ENCODE peak calls at places on chromosomes 11 and 22, in six cellular contexts. Z is mammary epithelial cell, N is suprapubic skin, U is BJ, A is HCT116, J is pancreas. M is an unnamed sample. For H3K27me3, the result is how much of the 10 kb centered on the place peaks cover.

GRCh38 chr11:12842933-12843636 is 166.0 kb upstream of the RASSF10 start:
- DNase-seq in Z (peak), N (no peak), U (no peak), A (no peak), J (no peak), M (peak)

GRCh38 chr11:96314326-96315050 is 28.5 kb downstream of the MAML2 start:
- DNase-seq in Z (peak), N (no peak), U (no peak), A (peak), J (no peak), M (peak)

GRCh38 chr11:71140206-71140919 is 112.0 kb downstream of the SHANK2 start:
- DNase-seq in Z (peak), N (no peak), U (no peak), A (no peak), J (no peak), M (peak)

GRCh38 chr22:25383892-25384291 is 164.5 kb downstream of the CRYBB2 start:
- DNase-seq in Z (no peak), N (no peak), U (no peak), A (no peak), J (no peak), M (no peak)

GRCh38 chr11:74849525-74850391 is 99.1 kb downstream of the XRRA1 start:
- DNase-seq in Z (peak), N (no peak), U (peak), A (no peak), J (no peak), M (peak)

GRCh38 chr11:120877746-120878365 is 146.0 kb upstream of the TBCEL start:
- DNase-seq in Z (no peak), N (no peak), U (no peak), A (no peak), J (no peak), M (no peak)

GRCh38 chr11:63938481-63939350 is at the start of gene NAA40:
- DNase-seq in Z (peak), N (peak), U (peak), A (peak), J (peak), M (peak)

GRCh38 chr11:82864268-82864667 is 36.0 kb downstream of the PRCP start:
- DNase-seq in Z (peak), N (no peak), U (no peak), A (peak), J (no peak), M (peak)

GRCh38 chr11:5596611-5597201 is at the start of gene TRIM6:
- DNase-seq in Z (peak), N (peak), U (no peak), A (no peak), J (peak), M (peak)

GRCh38 chr22:50007057-50007511 is 5.5 kb downstream of the IL17REL start:
- DNase-seq in Z (no peak), N (no peak), U (no peak), A (no peak), J (no peak), M (no peak)

GRCh38 chr11:2702771-2703486 is 3.1 kb upstream of the KCNQ1OT1 start:
- DNase-seq in Z (no peak), N (peak), U (no peak), A (no peak), J (peak), M (no peak)

GRCh38 chr11:120236169-120237107 is 3.5 kb upstream of the POU2F3 start:
- DNase-seq in Z (peak), N (no peak), U (no peak), A (peak), J (no peak), M (peak)

GRCh38 chr11:26994579-26995210 is 783 bp downstream of the FIBIN start:
- DNase-seq in Z (no peak), N (no peak), U (no peak), A (no peak), J (peak), M (no peak)

GRCh38 chr11:64237484-64237951 is 3.1 kb downstream of the VEGFB start:
- DNase-seq in Z (no peak), N (no peak), U (no peak), A (no peak), J (peak), M (peak)

DNA sequence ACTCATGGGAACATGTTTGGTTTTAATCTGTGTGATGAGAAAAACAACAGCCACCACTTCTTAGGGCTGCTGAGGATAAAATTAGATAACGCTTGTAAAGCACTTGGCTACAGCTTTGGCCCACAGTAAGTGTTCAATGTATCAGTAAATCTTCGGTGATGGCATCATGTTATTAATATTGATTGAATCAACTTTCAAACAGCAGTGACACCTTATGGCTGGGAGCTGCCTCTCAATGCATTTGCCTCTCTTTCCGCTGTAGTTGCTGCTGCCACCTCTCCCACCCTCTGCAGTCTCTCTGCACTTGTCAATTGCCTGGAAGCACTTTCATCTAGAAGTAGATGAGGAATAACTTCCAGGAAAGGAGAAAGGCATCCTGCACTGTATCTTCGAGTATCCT is 491.1 kb downstream of the OPCML start:
- DNase-seq in Z (no peak), N (no peak), U (no peak), A (no peak), J (no peak), M (no peak)
- TF ChIP-seq CTCF in Z (no peak), N (no peak), U (no peak), A (no peak), J (no peak), M (no peak)

GRCh38 chr11:62921573-62922188 is 518 bp upstream of the CHRM1 start:
- DNase-seq in Z (no peak), N (no peak), U (no peak), A (no peak), J (peak), M (peak)

GRCh38 chr11:62918531-62918930 is 2.6 kb downstream of the CHRM1 start:
- DNase-seq in Z (no peak), N (no peak), U (no peak), A (no peak), J (no peak), M (no peak)

GRCh38 chr11:62921201-62921572 is at the start of gene CHRM1:
- DNase-seq in Z (no peak), N (no peak), U (no peak), A (no peak), J (peak), M (no peak)

GRCh38 chr11:62919476-62919875 is 1.7 kb downstream of the CHRM1 start:
- DNase-seq in Z (no peak), N (no peak), U (no peak), A (no peak), J (no peak), M (no peak)

GRCh38 chr11:62919898-62920640 is 1.1 kb downstream of the CHRM1 start:
- DNase-seq in Z (no peak), N (no peak), U (no peak), A (no peak), J (no peak), M (no peak)
- H3K4me3 ChIP-seq in Z (no peak), N (peak), U (no peak), A (no peak), J (no peak), M (no peak)

GRCh38 chr11:76267563-76267962 is 61.3 kb upstream of the WNT11 start:
- DNase-seq in Z (no peak), N (no peak), U (no peak), A (no peak), J (no peak), M (no peak)
- H3K27me3 ChIP-seq in Z (under half), N (under half), U (under half), A (under half), J (under half), M (under half)

GRCh38 chr11:94310191-94310875 is 6.0 kb downstream of the IZUMO1R start:
- DNase-seq in Z (no peak), N (no peak), U (no peak), A (no peak), J (no peak), M (no peak)

GRCh38 chr11:94309757-94310156 is 5.4 kb downstream of the IZUMO1R start:
- DNase-seq in Z (peak), N (no peak), U (no peak), A (no peak), J (no peak), M (peak)

GRCh38 chr11:94312339-94312738 is 8.0 kb downstream of the IZUMO1R start:
- DNase-seq in Z (no peak), N (no peak), U (no peak), A (no peak), J (no peak), M (no peak)

GRCh38 chr11:94315664-94316063 is 11.3 kb downstream of the IZUMO1R start:
- DNase-seq in Z (peak), N (no peak), U (peak), A (no peak), J (no peak), M (peak)

DNA sequence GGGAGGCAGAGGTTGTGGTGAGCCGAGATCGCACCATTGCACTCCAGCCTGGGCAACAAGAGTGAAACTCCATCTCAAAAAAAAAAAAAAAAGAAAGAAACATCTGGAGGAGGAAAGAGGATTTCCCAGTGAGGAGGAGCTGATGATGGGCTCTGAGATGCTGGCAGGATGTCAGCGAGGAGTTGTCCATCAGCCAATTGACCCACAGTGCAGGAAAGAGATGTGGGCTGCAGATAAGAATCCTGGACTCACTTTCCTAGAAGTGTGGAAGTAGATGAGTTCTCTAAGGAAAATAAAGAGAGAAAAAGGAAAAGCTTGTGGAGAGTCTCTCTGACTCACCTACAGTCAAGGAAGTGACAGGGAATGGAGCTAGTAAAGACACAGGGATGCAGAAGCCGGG is 9.7 kb downstream of the IZUMO1R start:
- DNase-seq in Z (no peak), N (no peak), U (no peak), A (no peak), J (no peak), M (no peak)
- TF ChIP-seq CTCF in Z (no peak), N (no peak), U (no peak), A (no peak), J (no peak), M (no peak)

DNA sequence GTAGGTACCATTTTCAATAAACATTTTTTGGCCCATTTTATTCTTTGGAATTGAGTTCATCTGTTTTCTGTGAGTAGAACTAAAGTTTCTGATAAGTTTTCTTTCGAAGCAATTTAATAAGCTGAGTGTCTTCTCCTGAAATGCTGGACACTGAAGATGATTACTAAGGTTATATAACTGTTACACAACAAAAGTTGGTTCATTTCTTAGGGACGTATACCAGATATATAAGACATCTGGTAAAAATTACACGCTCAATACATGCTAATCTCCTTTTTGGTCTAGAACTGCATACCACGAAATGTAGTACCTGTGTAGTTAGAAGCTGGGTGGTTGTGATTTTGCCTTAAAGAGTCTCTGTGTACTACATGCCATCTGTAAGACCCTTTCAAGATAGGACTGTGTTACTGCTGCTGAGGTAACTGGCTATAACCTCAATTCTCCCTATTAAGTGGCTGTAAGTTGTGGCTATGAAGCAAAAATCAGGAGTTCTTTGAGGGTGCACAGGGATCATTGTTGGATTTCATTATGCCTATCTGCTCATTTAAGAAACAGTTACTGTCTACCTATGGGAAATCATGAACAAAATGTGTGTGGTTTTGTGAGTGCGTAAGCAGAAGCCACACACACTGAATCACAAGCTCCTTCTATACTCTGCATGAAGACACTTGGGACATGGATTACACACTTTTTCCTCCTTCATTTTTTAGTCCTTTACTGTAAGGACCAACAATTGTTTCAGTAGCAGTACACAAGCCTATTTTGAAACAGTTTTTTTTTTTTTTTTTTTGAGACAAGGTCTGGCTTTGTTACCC is 195.8 kb downstream of the SWAP70 start:
- DNase-seq in Z (peak), N (no peak), U (no peak), A (no peak), J (no peak), M (no peak)
- H3K4me3 ChIP-seq in Z (no peak), N (no peak), U (no peak), A (no peak), J (no peak), M (no peak)

GRCh38 chr22:22429374-22430108 is 79.0 kb downstream of the ZNF280B start:
- DNase-seq in Z (no peak), N (no peak), U (no peak), A (no peak), J (no peak), M (no peak)
- H3K27me3 ChIP-seq in Z (under half), N (under half), U (under half), A (under half), J (under half), M (under half)

GRCh38 chr22:19958083-19959042 is 16.7 kb upstream of the TXNRD2 start:
- DNase-seq in Z (no peak), N (no peak), U (no peak), A (no peak), J (peak), M (no peak)

GRCh38 chr22:19959587-19960490 is 18.2 kb upstream of the TXNRD2 start:
- DNase-seq in Z (no peak), N (no peak), U (no peak), A (no peak), J (peak), M (no peak)

GRCh38 chr22:19955241-19956128 is 13.9 kb upstream of the TXNRD2 start:
- DNase-seq in Z (no peak), N (no peak), U (no peak), A (no peak), J (peak), M (no peak)

GRCh38 chr22:19959043-19959586 is 17.5 kb upstream of the TXNRD2 start:
- DNase-seq in Z (no peak), N (peak), U (no peak), A (peak), J (peak), M (peak)

GRCh38 chr22:19957445-19957844 is 15.8 kb upstream of the TXNRD2 start:
- DNase-seq in Z (no peak), N (no peak), U (no peak), A (no peak), J (peak), M (no peak)
- TF ChIP-seq CTCF in Z (no peak), N (no peak), U (peak), A (no peak), J (no peak), M (no peak)

GRCh38 chr22:37185646-37186227 is 2.3 kb downstream of the C1QTNF6 start:
- DNase-seq in Z (no peak), N (no peak), U (no peak), A (no peak), J (peak), M (no peak)

GRCh38 chr22:37184816-37185541 is 3.1 kb downstream of the C1QTNF6 start:
- DNase-seq in Z (no peak), N (no peak), U (no peak), A (no peak), J (peak), M (no peak)

GRCh38 chr22:37186997-37187522 is 987 bp downstream of the C1QTNF6 start:
- DNase-seq in Z (no peak), N (no peak), U (no peak), A (no peak), J (no peak), M (no peak)

GRCh38 chr22:37187552-37187890 is 526 bp downstream of the C1QTNF6 start:
- DNase-seq in Z (peak), N (no peak), U (no peak), A (no peak), J (no peak), M (peak)

DNA sequence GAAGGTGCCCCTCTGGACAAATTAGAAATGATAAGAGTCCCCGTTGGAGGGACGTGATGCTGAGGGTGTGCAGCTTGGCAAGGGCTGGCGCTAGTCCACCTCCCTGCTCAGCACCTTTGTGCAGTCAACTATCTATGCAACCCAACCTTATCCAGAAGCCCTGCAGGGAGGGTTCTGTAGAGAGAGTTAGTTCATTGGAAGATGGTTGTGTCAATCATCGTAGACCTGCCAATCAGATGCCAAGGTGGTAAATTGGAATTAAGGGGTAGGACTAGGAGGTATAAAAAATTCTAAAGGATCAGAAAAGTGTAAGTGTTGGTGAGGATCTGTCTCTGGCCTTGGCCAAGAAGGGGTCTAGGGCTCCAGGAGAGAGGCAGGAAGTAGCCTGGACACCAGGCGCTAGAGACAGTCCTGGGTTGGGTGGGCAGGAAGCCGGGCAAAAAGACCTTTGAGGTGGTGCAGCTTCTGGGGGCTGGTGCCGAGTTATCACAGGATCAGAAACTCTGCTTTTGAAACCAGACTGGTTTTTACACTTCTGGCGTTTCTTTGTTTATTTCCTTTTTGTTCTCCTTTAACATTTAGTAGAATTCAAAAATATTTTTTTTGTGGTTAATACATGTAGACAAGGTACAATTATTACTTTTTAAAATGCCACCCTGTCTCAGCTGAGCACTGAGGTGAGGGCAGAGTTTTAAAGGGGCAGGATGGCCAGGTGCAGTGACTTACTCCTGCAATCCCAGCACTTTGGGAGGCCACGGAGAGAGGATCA is 1.6 kb downstream of the C1QTNF6 start:
- DNase-seq in Z (peak), N (no peak), U (no peak), A (peak), J (peak), M (peak)
- H3K4me3 ChIP-seq in Z (no peak), N (no peak), U (no peak), A (peak), J (no peak), M (no peak)

DNA sequence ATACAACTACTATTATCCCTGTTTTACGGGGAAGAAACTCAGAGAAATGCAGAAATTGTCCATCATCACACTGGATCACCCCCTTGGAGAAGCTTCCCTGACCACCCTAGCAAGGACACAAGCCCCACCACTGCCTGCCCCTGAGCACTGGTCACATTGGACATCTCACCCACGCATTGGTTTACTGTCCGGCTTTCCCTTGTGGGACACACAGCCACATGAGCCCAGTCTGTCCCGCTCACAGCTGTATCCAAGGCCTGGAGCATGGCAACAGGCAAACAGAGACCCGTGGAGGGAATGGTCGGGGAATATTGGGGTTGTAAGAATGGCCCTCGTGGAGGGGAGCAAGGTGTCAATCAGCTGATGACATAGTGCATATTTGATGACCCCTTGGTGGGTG is 42.7 kb upstream of the FGF3 start:
- DNase-seq in Z (no peak), N (no peak), U (no peak), A (no peak), J (no peak), M (no peak)
- H3K27me3 ChIP-seq in Z (under half), N (half or more), U (under half), A (under half), J (under half), M (under half)

M was measured in bronchial epithelial cell.